ENCODE peak calls at places on chromosomes 11 and 22, in ten cellular contexts. E is stimulated activated CD4-positive, alpha-beta T cell treated with anti-CD3 and anti-CD28 coated beads, Interleukin-2, amount 100 ng/mL, for 24 hours; L is stimulated activated CD8-positive, alpha-beta memory T cell treated with anti-CD3 and anti-CD28 coated beads, Interleukin-4, amount 100 ng/mL, for 24 hours; R is psoas muscle; Z is AG10803; G is sigmoid colon; D is activated CD8-positive, alpha-beta T cell treated with anti-CD3 and anti-CD28 coated beads, Interleukin-2, amount 10 ng/mL, durations not matched to agents 7 days and 5 days; A is NCI-H2029 treated with DMSO at 0.1 percent for 48 hours; O is dorsolateral prefrontal cortex; U is EL. F is an unnamed sample.

GRCh38 chr11:62398011-62398994 is 20.5 kb upstream of the SCGB1A1 start:
- DNase-seq in E (no peak), L (no peak), R (peak; percentile 75), Z (peak; percentile 48), G (peak; percentile 76), D (no peak), A (no peak), O (no peak), U (peak; percentile 75), F (no peak)

GRCh38 chr11:27410301-27410700 is 47.3 kb upstream of the CCDC34 start:
- DNase-seq in E (no peak), L (no peak), R (no peak), Z (peak; percentile 51), G (no peak), D (no peak), A (no peak), O (no peak), U (no peak), F (no peak)

GRCh38 chr11:5339771-5340322 is 3.5 kb downstream of the OR51B5 start:
- DNase-seq in E (no peak), L (no peak), R (no peak), Z (no peak), G (no peak), D (no peak), A (no peak), O (no peak), U (no peak), F (no peak)

GRCh38 chr11:71542856-71543743 is 5.1 kb upstream of the KRTAP5-9 start:
- DNase-seq in E (no peak), L (no peak), R (no peak), Z (no peak), G (no peak), D (no peak), A (no peak), O (no peak), U (no peak), F (no peak)

GRCh38 chr11:78654071-78654470 is 79.4 kb upstream of the NARS2 start:
- DNase-seq in E (no peak), L (no peak), R (no peak), Z (no peak), G (no peak), D (no peak), A (no peak), O (no peak), U (no peak), F (no peak)

GRCh38 chr22:28425211-28425610 is 254.4 kb downstream of the TTC28 start:
- DNase-seq in E (no peak), L (no peak), R (no peak), Z (no peak), G (no peak), D (no peak), A (no peak), O (no peak), U (peak; percentile 31), F (no peak)

GRCh38 chr22:50192825-50193204 is 7.1 kb downstream of the TRABD start:
- DNase-seq in E (no peak), L (no peak), R (no peak), Z (no peak), G (no peak), D (peak; percentile 69), A (no peak), O (no peak), U (no peak), F (no peak)

GRCh38 chr22:23359583-23360123 is 179.3 kb downstream of the BCR start:
- DNase-seq in E (no peak), L (no peak), R (no peak), Z (no peak), G (no peak), D (no peak), A (no peak), O (no peak), U (no peak), F (no peak)

GRCh38 chr11:4063348-4063747 is 31.3 kb upstream of the RRM1 start:
- DNase-seq in E (no peak), L (no peak), R (no peak), Z (no peak), G (no peak), D (no peak), A (no peak), O (no peak), U (peak; percentile 25), F (no peak)

GRCh38 chr22:41094036-41094435 is 1.6 kb downstream of the EP300 start:
- DNase-seq in E (no peak), L (no peak), R (no peak), Z (peak; percentile 24), G (no peak), D (peak; percentile 49), A (no peak), O (no peak), U (peak; percentile 53), F (no peak)

GRCh38 chr11:31437742-31438435 is 68.2 kb downstream of the DNAJC24 start:
- DNase-seq in E (no peak), L (no peak), R (no peak), Z (peak; percentile 33), G (no peak), D (no peak), A (no peak), O (no peak), U (peak; percentile 61), F (no peak)

GRCh38 chr11:69663326-69663725 is 11.8 kb downstream of the LTO1 start:
- DNase-seq in E (no peak), L (no peak), R (peak; percentile 21), Z (no peak), G (peak; percentile 22), D (no peak), A (no peak), O (no peak), U (no peak), F (no peak)

GRCh38 chr11:75867778-75868374 is 52.9 kb downstream of the UVRAG start:
- DNase-seq in E (peak; percentile 64), L (no peak), R (no peak), Z (peak; percentile 52), G (no peak), D (peak; percentile 65), A (peak; percentile 17), O (no peak), U (peak; percentile 47), F (no peak)

GRCh38 chr11:118214210-118214914 is 10.4 kb downstream of the JAML start:
- DNase-seq in E (no peak), L (no peak), R (no peak), Z (no peak), G (no peak), D (no peak), A (no peak), O (no peak), U (no peak), F (no peak)

GRCh38 chr11:119306373-119306890 is 10.5 kb downstream of the MCAM start:
- DNase-seq in E (no peak), L (no peak), R (peak; percentile 68), Z (peak; percentile 76), G (no peak), D (no peak), A (no peak), O (no peak), U (no peak), F (no peak)

GRCh38 chr11:5807580-5807979 is 1.1 kb upstream of the OR52N2 start:
- DNase-seq in E (no peak), L (no peak), R (no peak), Z (no peak), G (no peak), D (no peak), A (no peak), O (no peak), U (no peak), F (no peak)

GRCh38 chr11:92251980-92252379 is 27.4 kb downstream of the FAT3 start:
- DNase-seq in E (no peak), L (no peak), R (no peak), Z (peak; percentile 94), G (no peak), D (no peak), A (no peak), O (no peak), U (peak; percentile 76), F (no peak)

GRCh38 chr11:3949132-3949531 is 93.7 kb downstream of the STIM1 start:
- DNase-seq in E (no peak), L (no peak), R (no peak), Z (no peak), G (no peak), D (peak; percentile 61), A (no peak), O (no peak), U (no peak), F (no peak)

GRCh38 chr22:45105281-45105700 is 58.4 kb upstream of the NUP50 start:
- DNase-seq in E (no peak), L (no peak), R (no peak), Z (peak; percentile 98), G (no peak), D (no peak), A (peak; percentile 47), O (no peak), U (peak; percentile 70), F (no peak)

GRCh38 chr11:109885006-109885405 is 208.2 kb upstream of the ZC3H12C start:
- DNase-seq in E (no peak), L (no peak), R (no peak), Z (no peak), G (no peak), D (no peak), A (no peak), O (no peak), U (no peak), F (no peak)

GRCh38 chr11:12114487-12115033 is 4.2 kb downstream of the MICAL2 start:
- DNase-seq in E (no peak), L (no peak), R (no peak), Z (no peak), G (no peak), D (no peak), A (no peak), O (no peak), U (no peak), F (no peak)